ENCODE peak calls at places on chromosome 20, in five cellular contexts. O is GM12878, Y is H9, Q is transverse colon, U is stomach. A is an unnamed sample.

GRCh38 chr20:18613553-18613952 is 25.7 kb downstream of the DTD1 start:
- DNase-seq in Y (no peak), U (no peak), O (no peak), Q (no peak), A (no peak)

GRCh38 chr20:4065405-4065841 is 50.1 kb upstream of the RNF24 start:
- DNase-seq in O (no peak), Q (no peak), Y (no peak), U (no peak), A (no peak)

GRCh38 chr20:54848984-54849538 is 373.7 kb downstream of the DOK5 start:
- DNase-seq in Y (no peak), O (no peak), U (no peak), Q (no peak), A (no peak)

GRCh38 chr20:13021205-13021970 is 12.6 kb downstream of the SPTLC3 start:
- DNase-seq in O (no peak), Y (no peak), U (no peak), Q (no peak), A (no peak)

GRCh38 chr20:20407891-20408805 is 40.2 kb downstream of the INSM1 start:
- DNase-seq in Y (no peak), U (no peak), Q (no peak), O (no peak), A (no peak)

GRCh38 chr20:6007094-6007528 is 46.7 kb downstream of the LRRN4 start:
- DNase-seq in O (no peak), Y (no peak), Q (no peak), U (no peak), A (no peak)

GRCh38 chr20:43404880-43405279 is 52.8 kb upstream of the SRSF6 start:
- DNase-seq in O (no peak), Y (peak; percentile 73), Q (no peak), U (no peak), A (no peak)

GRCh38 chr20:59752101-59752586 is 147.8 kb downstream of the PHACTR3 start:
- DNase-seq in O (peak; percentile 58), Q (peak; percentile 64), Y (no peak), U (no peak), A (no peak)

GRCh38 chr20:31695849-31696804 is 26.5 kb downstream of the BCL2L1 start:
- DNase-seq in U (no peak), Q (peak; percentile 55), Y (no peak), O (no peak), A (peak; percentile 86)

GRCh38 chr20:37534401-37535157 is 6.9 kb upstream of the BLCAP start:
- DNase-seq in O (peak; percentile 90), Q (peak; percentile 44), Y (peak; percentile 46), U (peak; percentile 46), A (peak; percentile 44)

GRCh38 chr20:20452254-20452676 is 84.4 kb downstream of the INSM1 start:
- DNase-seq in Q (peak; percentile 54), O (peak; percentile 63), U (peak; percentile 45), Y (peak; percentile 85), A (no peak)

GRCh38 chr20:57990396-57990987 is 238.0 kb downstream of the ANKRD60 start:
- DNase-seq in U (no peak), Y (no peak), Q (no peak), O (no peak), A (no peak)

GRCh38 chr20:44959896-44960852 is at the start of gene TOMM34:
- DNase-seq in U (peak; percentile 98), Y (peak; percentile 94), Q (peak; percentile 97), O (no peak), A (peak; percentile 97)

GRCh38 chr20:17834804-17835203 is 133.8 kb downstream of the SNX5 start:
- DNase-seq in U (no peak), Y (no peak), O (no peak), Q (no peak), A (no peak)

GRCh38 chr20:23419995-23420901 is 1.0 kb downstream of the NAPB start:
- DNase-seq in Q (peak; percentile 57), O (no peak), U (peak; percentile 89), Y (no peak), A (peak; percentile 75)

GRCh38 chr20:36399969-36400545 is 93.9 kb downstream of the DLGAP4 start:
- DNase-seq in Y (no peak), Q (no peak), O (no peak), U (no peak), A (no peak)

DNA sequence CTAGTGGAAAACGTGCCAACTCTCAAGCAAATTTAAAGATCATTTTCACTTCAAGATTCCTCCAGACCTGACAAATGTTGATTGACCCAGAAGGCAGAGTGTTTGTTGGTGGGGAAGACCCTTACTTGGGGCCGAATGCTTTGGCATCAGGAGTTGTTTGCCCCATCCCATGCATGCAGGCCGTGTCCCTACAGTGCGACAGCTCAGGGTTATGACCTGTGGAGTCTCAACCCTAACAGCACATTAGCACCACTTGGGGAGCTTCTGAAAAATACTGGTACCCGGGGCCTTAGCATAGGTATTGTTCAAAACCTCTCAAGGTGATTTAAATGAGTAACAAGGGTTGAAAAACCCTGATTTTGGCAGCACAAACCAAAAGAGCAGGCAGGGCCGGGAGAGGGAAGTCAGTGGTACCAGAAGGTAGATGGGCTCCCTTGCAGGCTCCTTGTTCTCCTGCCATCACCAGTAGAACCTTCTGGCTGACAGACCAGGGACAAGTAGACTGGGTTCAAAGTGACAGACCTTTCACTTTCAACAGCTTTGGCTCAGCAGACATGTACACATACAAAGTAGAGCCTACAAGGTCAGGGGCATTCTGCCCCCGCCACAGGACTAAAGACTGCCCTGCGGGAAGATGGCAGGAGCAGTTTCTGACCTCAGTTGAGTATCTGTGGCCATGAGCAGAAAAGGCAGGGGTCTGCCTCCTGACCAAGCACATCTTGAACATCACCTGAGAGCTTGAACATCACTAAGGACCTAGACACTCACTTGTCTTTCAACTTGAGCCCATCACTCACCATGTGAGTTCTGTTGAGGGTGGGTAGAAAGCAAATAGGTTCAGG is 39.6 kb downstream of the PLCG1 start:
- DNase-seq in Y (peak; percentile 21), U (peak; percentile 21), O (no peak), Q (no peak), A (no peak)
- H3K4me1 ChIP-seq in Y (peaks cover 3% of the 10 kb centered on the region), U (peaks cover 41% of the 10 kb centered on the region), O (no peaks in the 10 kb centered on the region), Q (peaks cover 9% of the 10 kb centered on the region), A (no peaks in the 10 kb centered on the region)

GRCh38 chr20:53529658-53530057 is 64.0 kb downstream of the ZNF217 start:
- DNase-seq in U (no peak), Y (no peak), O (no peak), Q (no peak), A (no peak)

GRCh38 chr20:53530440-53530839 is 63.2 kb downstream of the ZNF217 start:
- DNase-seq in U (no peak), Q (no peak), Y (no peak), O (no peak), A (no peak)

GRCh38 chr20:53534037-53534436 is 59.6 kb downstream of the ZNF217 start:
- DNase-seq in Q (no peak), U (no peak), Y (no peak), O (no peak), A (no peak)

GRCh38 chr20:53533500-53533899 is 60.1 kb downstream of the ZNF217 start:
- DNase-seq in U (no peak), Q (no peak), O (no peak), Y (no peak), A (no peak)
- TF ChIP-seq CTCF in U (no peak), Q (no peak), O (no peak), Y (no peak), A (no peak)

GRCh38 chr20:34368547-34368946 is 5.5 kb downstream of the ITCH start:
- DNase-seq in Y (no peak), O (no peak), U (no peak), Q (no peak), A (no peak)

GRCh38 chr20:34367155-34367554 is 4.1 kb downstream of the ITCH start:
- DNase-seq in Y (no peak), Q (no peak), O (no peak), U (no peak), A (no peak)

GRCh38 chr20:34370062-34370461 is 7.0 kb downstream of the ITCH start:
- DNase-seq in Y (no peak), Q (no peak), U (no peak), O (no peak), A (no peak)

GRCh38 chr20:34365765-34366213 is 2.7 kb downstream of the ITCH start:
- DNase-seq in Q (no peak), Y (no peak), O (peak; percentile 79), U (no peak), A (no peak)

GRCh38 chr20:34369265-34369664 is 6.2 kb downstream of the ITCH start:
- DNase-seq in O (no peak), Y (no peak), U (no peak), Q (no peak), A (no peak)
- H3K4me1 ChIP-seq in O (peaks cover 20% of the 10 kb centered on the region), Y (peaks cover 3% of the 10 kb centered on the region), U (peaks cover 17% of the 10 kb centered on the region), Q (peaks cover 19% of the 10 kb centered on the region), A (peaks cover 5% of the 10 kb centered on the region)

GRCh38 chr20:51321343-51322163 is 221.0 kb downstream of the NFATC2 start:
- DNase-seq in U (no peak), Y (no peak), Q (no peak), O (no peak), A (no peak)

GRCh38 chr20:51322164-51322707 is 220.3 kb downstream of the NFATC2 start:
- DNase-seq in Q (no peak), Y (no peak), U (no peak), O (no peak), A (no peak)

GRCh38 chr20:51315390-51315789 is 227.1 kb downstream of the NFATC2 start:
- DNase-seq in Q (no peak), U (no peak), O (no peak), Y (no peak), A (no peak)

GRCh38 chr20:51319522-51319921 is 223.0 kb downstream of the NFATC2 start:
- DNase-seq in Q (no peak), U (no peak), O (no peak), Y (no peak), A (no peak)

DNA sequence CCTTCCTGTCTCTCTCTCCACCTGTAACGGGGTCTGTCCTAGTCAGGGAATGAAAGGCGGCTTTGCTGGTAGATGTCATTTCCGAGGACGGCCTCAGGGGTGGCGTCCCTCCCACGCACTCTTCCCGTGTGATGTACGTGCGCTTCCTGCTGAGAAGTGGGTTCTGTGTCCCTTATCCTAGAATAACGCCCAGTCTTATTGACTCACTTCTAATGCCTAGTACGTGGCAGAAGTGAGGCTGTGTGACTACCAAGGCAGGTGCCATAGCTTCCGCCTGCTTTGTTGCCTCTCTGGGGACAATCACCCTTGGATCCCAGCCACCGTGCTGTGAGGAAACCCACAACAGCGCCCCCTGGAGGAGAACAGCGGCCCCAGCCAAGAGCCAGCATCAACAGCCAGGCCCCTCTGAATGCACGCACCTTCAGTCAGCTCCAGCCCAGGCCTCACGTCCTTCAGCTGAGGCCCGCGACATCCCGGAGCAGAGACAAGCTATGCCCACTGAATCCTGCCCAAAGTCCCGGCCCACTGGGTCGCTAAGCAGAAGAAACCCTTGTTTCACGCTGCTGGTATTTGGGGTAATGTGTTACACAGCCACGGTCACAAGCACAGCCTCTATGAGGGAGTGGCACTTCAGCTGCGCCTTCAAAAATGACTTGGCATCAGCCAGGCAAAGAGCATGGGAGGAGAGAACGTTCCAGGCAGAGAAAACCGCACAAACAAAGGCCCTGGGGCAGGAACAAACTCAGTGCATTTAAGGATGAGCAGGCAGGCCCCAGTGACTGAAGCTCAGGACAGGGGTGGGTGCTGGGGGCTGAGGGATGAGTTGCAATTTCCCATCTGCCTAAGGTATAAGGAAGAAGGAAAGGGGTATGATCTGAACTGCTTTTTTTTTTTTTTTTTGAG is 224.2 kb downstream of the NFATC2 start:
- DNase-seq in Y (peak; percentile 91), O (no peak), Q (peak; percentile 84), U (peak; percentile 60), A (no peak)
- TF ChIP-seq CTCF in Y (peak; percentile 96), O (peak; percentile 15), Q (peak; percentile 63), U (peak; percentile 40), A (peak; percentile 31)